ENCODE peak calls at places on chromosome 6, in seven cellular contexts. K, O, Z, J, M, E and A are unnamed samples.

GRCh38 chr6:170224694-170225660 is 65.9 kb downstream of the DLL1 start:
- DNase-seq in K (peak), O (no peak), Z (no peak), J (peak), M (peak), E (no peak), A (peak)

GRCh38 chr6:7341989-7342742 is 29.2 kb upstream of the SSR1 start:
- DNase-seq in K (no peak), O (no peak), Z (no peak), J (no peak), M (peak), E (peak), A (no peak)

GRCh38 chr6:159422041-159422984 is 253.1 kb downstream of the FNDC1 start:
- DNase-seq in K (no peak), O (no peak), Z (no peak), J (no peak), M (peak), E (no peak), A (no peak)

GRCh38 chr6:109291893-109292292 is 90.4 kb downstream of the CD164 start:
- DNase-seq in K (no peak), O (no peak), Z (no peak), J (peak), M (peak), E (no peak), A (no peak)

GRCh38 chr6:44000164-44000842 is 126.9 kb downstream of the MRPL14 start:
- DNase-seq in K (no peak), O (no peak), Z (peak), J (peak), M (no peak), E (no peak), A (no peak)

GRCh38 chr6:139590206-139590605 is 215.8 kb upstream of the CITED2 start:
- DNase-seq in K (no peak), O (no peak), Z (peak), J (peak), M (no peak), E (no peak), A (no peak)

GRCh38 chr6:55578537-55579363 is at the start of gene HMGCLL1:
- DNase-seq in K (peak), O (no peak), Z (peak), J (peak), M (peak), E (peak), A (peak)

GRCh38 chr6:118668761-118669411 is 17.5 kb upstream of the CEP85L start:
- DNase-seq in K (no peak), O (no peak), Z (no peak), J (no peak), M (peak), E (no peak), A (no peak)

GRCh38 chr6:28587011-28587745 is 61.5 kb downstream of the GPX5 start:
- DNase-seq in K (peak), O (peak), Z (peak), J (peak), M (peak), E (peak), A (peak)

GRCh38 chr6:47407295-47408281 is 70.0 kb upstream of the CD2AP start:
- DNase-seq in K (no peak), O (no peak), Z (no peak), J (peak), M (peak), E (peak), A (no peak)

GRCh38 chr6:51411726-51412125 is 593.1 kb downstream of the TFAP2B start:
- DNase-seq in K (no peak), O (no peak), Z (no peak), J (no peak), M (peak), E (no peak), A (no peak)

GRCh38 chr6:7640607-7641577 is 50.9 kb downstream of the SNRNP48 start:
- DNase-seq in K (no peak), O (no peak), Z (no peak), J (no peak), M (peak), E (peak), A (no peak)

GRCh38 chr6:68313911-68314310 is 321.2 kb upstream of the ADGRB3 start:
- DNase-seq in K (peak), O (no peak), Z (no peak), J (peak), M (peak), E (no peak), A (peak)

GRCh38 chr6:157023958-157024357 is 246.8 kb downstream of the ARID1B start:
- DNase-seq in K (no peak), O (no peak), Z (no peak), J (no peak), M (peak), E (no peak), A (no peak)

GRCh38 chr6:159988983-159989454 is 20.1 kb downstream of the IGF2R start:
- DNase-seq in K (no peak), O (no peak), Z (no peak), J (no peak), M (peak), E (no peak), A (no peak)

GRCh38 chr6:2658788-2659187 is 91.9 kb downstream of the MYLK4 start:
- DNase-seq in K (no peak), O (no peak), Z (no peak), J (no peak), M (peak), E (no peak), A (no peak)

GRCh38 chr6:47047479-47048411 is 5.6 kb upstream of the ADGRF1 start:
- DNase-seq in K (peak), O (no peak), Z (peak), J (peak), M (peak), E (peak), A (peak)

GRCh38 chr6:81362246-81362645 is 390.2 kb downstream of the TENT5A start:
- DNase-seq in K (no peak), O (no peak), Z (no peak), J (no peak), M (peak), E (no peak), A (no peak)

GRCh38 chr6:10397756-10398438 is 17.0 kb downstream of the TFAP2A start:
- DNase-seq in K (no peak), O (no peak), Z (no peak), J (no peak), M (no peak), E (no peak), A (peak)